ENCODE peak calls at places on chromosomes 12 and 14, in six cellular contexts. K, C, L, J, E and G are unnamed samples.

GRCh38 chr12:106629797-106630669 is 47.2 kb downstream of the RFX4 start:
- DNase-seq in K (peak; percentile 16), C (no peak), L (no peak), J (no peak), E (no peak), G (no peak)

GRCh38 chr12:124684971-124685688 is 117.7 kb upstream of the NCOR2 start:
- DNase-seq in K (peak; percentile 69), C (peak; percentile 69), L (no peak), J (no peak), E (no peak), G (no peak)

GRCh38 chr14:89276424-89276975 is 140.5 kb downstream of the FOXN3 start:
- DNase-seq in K (no peak), C (no peak), L (no peak), J (no peak), E (no peak), G (no peak)

GRCh38 chr12:53867216-53868012 is 71.2 kb upstream of the HOXC13 start:
- DNase-seq in K (no peak), C (no peak), L (no peak), J (peak; percentile 15), E (no peak), G (no peak)

GRCh38 chr12:9064201-9064814 is 51.4 kb downstream of the A2M start:
- DNase-seq in K (peak; percentile 90), C (peak; percentile 41), L (no peak), J (peak; percentile 90), E (peak; percentile 85), G (no peak)

GRCh38 chr12:20128926-20129325 is 239.4 kb upstream of the PDE3A start:
- DNase-seq in K (no peak), C (no peak), L (no peak), J (no peak), E (no peak), G (no peak)

GRCh38 chr14:49303952-49304516 is 282.1 kb downstream of the RPS29 start:
- DNase-seq in K (peak; percentile 41), C (no peak), L (no peak), J (peak; percentile 67), E (peak; percentile 27), G (peak; percentile 10)

GRCh38 chr14:75497191-75497590 is 25.1 kb upstream of the BATF start:
- DNase-seq in K (no peak), C (no peak), L (no peak), J (no peak), E (no peak), G (no peak)

GRCh38 chr12:118371354-118372282 is 1.1 kb downstream of the TAOK3 start:
- DNase-seq in K (no peak), C (no peak), L (no peak), J (peak; percentile 37), E (no peak), G (no peak)

GRCh38 chr12:7985802-7986418 is 46.6 kb upstream of the FOXJ2 start:
- DNase-seq in K (no peak), C (no peak), L (no peak), J (no peak), E (no peak), G (no peak)

GRCh38 chr14:51576112-51576420 is 75.6 kb upstream of the FRMD6 start:
- DNase-seq in K (no peak), C (no peak), L (no peak), J (no peak), E (no peak), G (no peak)

GRCh38 chr14:68297011-68297410 is 477.4 kb downstream of the RAD51B start:
- DNase-seq in K (no peak), C (no peak), L (no peak), J (no peak), E (no peak), G (no peak)

GRCh38 chr12:63787306-63787705 is 7.6 kb downstream of the RXYLT1 start:
- DNase-seq in K (no peak), C (no peak), L (no peak), J (no peak), E (no peak), G (no peak)

GRCh38 chr12:100545092-100545491 is 28.4 kb upstream of the GAS2L3 start:
- DNase-seq in K (no peak), C (no peak), L (no peak), J (no peak), E (no peak), G (no peak)